ENCODE peak calls at places on chromosomes 2 and 18, in five cellular contexts. F is H9, B is H1, M is neuronal stem cell, P is IMR-90. Z is an unnamed sample.

GRCh38 chr2:112199188-112199587 is 55.7 kb downstream of the ZC3H8 start:
- DNase-seq in P (no peak), B (no peak), F (no peak), M (no peak), Z (no peak)

GRCh38 chr2:6913415-6914157 is 3.6 kb upstream of the RNF144A start:
- DNase-seq in B (no peak), M (no peak), P (no peak), F (no peak), Z (no peak)

GRCh38 chr2:81650048-81650971 is 1345.8 kb upstream of the LRRTM1 start:
- DNase-seq in M (no peak), F (no peak), B (no peak), P (peak; percentile 39), Z (peak; percentile 3)

GRCh38 chr2:234964631-234965461 is 13.0 kb downstream of the SH3BP4 start:
- DNase-seq in B (no peak), P (no peak), M (no peak), F (no peak), Z (peak; percentile 61)

GRCh38 chr2:73494031-73494430 is 108.4 kb downstream of the ALMS1 start:
- DNase-seq in M (no peak), P (peak; percentile 40), B (no peak), F (no peak), Z (peak; percentile 30)

GRCh38 chr2:168210216-168210897 is 37.0 kb downstream of the STK39 start:
- DNase-seq in M (no peak), F (no peak), B (no peak), P (no peak), Z (no peak)

GRCh38 chr2:240482141-240482540 is 46.7 kb downstream of the GPC1 start:
- DNase-seq in F (peak; percentile 19), P (no peak), B (no peak), M (no peak), Z (no peak)

GRCh38 chr18:74957588-74958224 is 251.2 kb downstream of the PTGR3 start:
- DNase-seq in P (no peak), F (no peak), B (no peak), M (no peak), Z (no peak)

GRCh38 chr2:230872968-230873669 is 8.4 kb downstream of the ITM2C start:
- DNase-seq in F (no peak), B (no peak), M (no peak), P (no peak), Z (no peak)

GRCh38 chr2:8534729-8535397 is 147.0 kb upstream of the ID2 start:
- DNase-seq in P (peak; percentile 33), F (no peak), M (no peak), B (no peak), Z (peak; percentile 82)

GRCh38 chr18:69432847-69433246 is 32.2 kb downstream of the DOK6 start:
- DNase-seq in F (no peak), B (no peak), M (no peak), P (no peak), Z (no peak)

GRCh38 chr2:80169811-80170594 is 134.5 kb downstream of the LRRTM1 start:
- DNase-seq in P (no peak), F (no peak), M (no peak), B (no peak), Z (no peak)

GRCh38 chr2:230903251-230904150 is 21.5 kb downstream of the GPR55 start:
- DNase-seq in M (no peak), F (peak; percentile 22), B (no peak), P (no peak), Z (no peak)

GRCh38 chr2:231296401-231296800 is 98.0 kb downstream of the ARMC9 start:
- DNase-seq in B (no peak), F (no peak), M (peak; percentile 6), P (no peak), Z (no peak)

GRCh38 chr2:128416781-128417180 is 98.1 kb upstream of the HS6ST1 start:
- DNase-seq in B (no peak), F (no peak), P (no peak), M (no peak), Z (no peak)

GRCh38 chr18:33898427-33898826 is 320.4 kb downstream of the ASXL3 start:
- DNase-seq in P (no peak), B (no peak), F (no peak), M (no peak), Z (no peak)

GRCh38 chr2:180523629-180524340 is 456.6 kb upstream of the UBE2E3 start:
- DNase-seq in P (peak; percentile 95), M (no peak), B (no peak), F (no peak), Z (peak; percentile 88)

GRCh38 chr2:117555965-117556364 is 258.5 kb upstream of the DDX18 start:
- DNase-seq in B (no peak), M (no peak), P (no peak), F (no peak), Z (no peak)

GRCh38 chr2:11589316-11589940 is 55.6 kb downstream of the GREB1 start:
- DNase-seq in P (no peak), F (peak; percentile 51), M (no peak), B (no peak), Z (no peak)

GRCh38 chr2:216830346-216830745 is 29.5 kb downstream of the TNP1 start:
- DNase-seq in M (no peak), F (no peak), B (no peak), P (no peak), Z (no peak)

GRCh38 chr2:119486886-119487285 is 37.4 kb downstream of the SCTR start:
- DNase-seq in F (no peak), P (peak; percentile 16), M (no peak), B (no peak), Z (no peak)

GRCh38 chr2:60520477-60520876 is 33.0 kb downstream of the BCL11A start:
- DNase-seq in P (peak; percentile 61), B (no peak), F (no peak), M (no peak), Z (no peak)

GRCh38 chr2:240452471-240453256 is 17.2 kb downstream of the GPC1 start:
- DNase-seq in F (peak; percentile 74), P (peak; percentile 35), M (peak; percentile 79), B (no peak), Z (peak; percentile 56)

GRCh38 chr2:153873062-153874048 is 1.6 kb downstream of the GALNT13 start:
- DNase-seq in B (no peak), M (no peak), P (no peak), F (peak; percentile 64), Z (no peak)

GRCh38 chr2:194294156-194294555 is 1362.9 kb upstream of the SLC39A10 start:
- DNase-seq in P (no peak), F (no peak), M (no peak), B (no peak), Z (no peak)

GRCh38 chr2:142946941-142947340 is 69.5 kb downstream of the KYNU start:
- DNase-seq in P (peak; percentile 37), M (no peak), B (no peak), F (no peak), Z (no peak)

GRCh38 chr2:215410932-215411285 is 25.0 kb downstream of the FN1 start:
- DNase-seq in B (no peak), P (peak; percentile 98), F (no peak), M (no peak), Z (peak; percentile 91)

GRCh38 chr2:86286518-86286917 is 50.9 kb downstream of the REEP1 start:
- DNase-seq in F (no peak), P (no peak), M (no peak), B (no peak), Z (no peak)

GRCh38 chr2:179677148-179677688 is 184.2 kb downstream of the ZNF385B start:
- DNase-seq in B (no peak), M (no peak), F (no peak), P (peak; percentile 35), Z (no peak)

GRCh38 chr18:45951021-45951714 is 16.0 kb downstream of the EPG5 start:
- DNase-seq in M (no peak), F (no peak), P (peak; percentile 90), B (no peak), Z (peak; percentile 92)

DNA sequence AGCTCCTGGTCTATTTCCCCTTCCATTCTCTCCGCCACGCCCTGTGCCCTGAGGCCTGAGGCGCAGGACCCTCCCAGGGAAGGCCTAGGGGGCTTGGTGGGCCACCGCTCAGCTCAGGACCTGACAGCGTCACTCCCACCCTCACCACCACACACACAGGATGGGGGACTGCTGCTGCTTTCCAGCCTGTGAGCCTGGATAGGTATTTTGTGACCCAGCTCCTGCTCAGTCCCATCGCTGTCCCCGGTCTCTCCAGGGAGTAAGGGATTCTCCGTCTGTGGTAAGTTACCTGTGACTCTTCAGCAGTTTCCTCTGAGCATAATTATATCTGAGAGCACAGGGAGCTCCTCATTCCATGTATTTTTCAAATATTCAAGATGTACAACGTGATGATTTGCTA is 16.3 kb downstream of the FAM228A start:
- DNase-seq in F (no peak), P (no peak), B (no peak), M (no peak), Z (no peak)
- H3K14ac ChIP-seq in F (no peak overlapping the region), P (no peak overlapping the region), B (no peak overlapping the region), M (no peak overlapping the region), Z (no peak overlapping the region)

GRCh38 chr2:205001306-205001966 is 456.2 kb downstream of the PARD3B start:
- DNase-seq in M (no peak), P (no peak), F (no peak), B (no peak), Z (no peak)
- H3K14ac ChIP-seq in M (no peak overlapping the region), P (no peak overlapping the region), F (no peak overlapping the region), B (no peak overlapping the region), Z (no peak overlapping the region)

GRCh38 chr2:127403460-127403859 is 14.8 kb upstream of the PROC start:
- DNase-seq in P (no peak), F (no peak), M (no peak), B (no peak), Z (no peak)

GRCh38 chr2:127398239-127398590 is 10.4 kb upstream of the MAP3K2 start:
- DNase-seq in F (peak; percentile 47), B (no peak), P (peak; percentile 93), M (no peak), Z (peak; percentile 96)

GRCh38 chr2:127400533-127400896 is 12.7 kb upstream of the MAP3K2 start:
- DNase-seq in F (no peak), P (no peak), B (no peak), M (no peak), Z (no peak)

GRCh38 chr2:127401757-127402695 is 14.3 kb upstream of the MAP3K2 start:
- DNase-seq in F (no peak), P (peak; percentile 32), B (no peak), M (no peak), Z (no peak)

DNA sequence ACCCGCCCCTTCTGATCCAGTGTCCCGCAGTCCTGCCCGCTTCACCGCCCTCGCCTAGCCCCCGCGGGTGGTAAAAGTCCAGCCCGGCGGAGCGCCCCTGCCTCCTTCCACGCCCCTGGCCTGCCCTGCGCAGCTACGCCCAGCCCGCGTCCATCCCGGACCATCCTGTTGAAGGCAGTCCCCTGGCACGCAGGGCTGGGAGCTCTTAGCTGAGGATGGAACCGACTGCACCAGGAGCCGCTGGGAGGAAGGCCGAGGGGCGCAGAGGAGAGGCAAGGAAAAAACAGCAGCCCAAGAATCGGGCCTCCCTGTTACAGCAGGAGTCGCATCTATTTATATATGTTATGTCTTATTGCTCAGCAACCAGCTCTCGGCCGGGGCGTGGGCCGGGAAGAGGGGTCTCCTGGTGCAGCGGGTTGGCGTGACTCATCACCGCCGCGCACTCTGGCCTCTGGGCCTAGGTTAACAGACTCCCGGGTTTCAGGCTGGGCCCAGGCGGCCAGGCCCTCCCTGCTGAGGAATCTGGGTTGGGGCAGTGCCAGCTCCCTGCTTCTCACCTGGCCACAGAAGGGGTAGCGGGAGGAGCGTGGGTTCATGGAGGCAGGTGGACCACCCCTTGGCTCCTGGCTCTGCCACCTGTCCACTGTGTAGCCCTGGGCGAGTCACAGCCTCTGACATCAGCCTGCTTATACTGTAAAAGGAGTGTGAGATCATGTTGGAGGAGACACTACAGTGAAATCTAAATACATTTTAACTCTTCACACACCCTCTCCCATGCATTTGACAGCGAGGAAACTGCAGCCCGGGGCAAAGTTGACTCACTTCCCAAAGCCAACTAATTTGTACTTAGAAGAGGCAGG is 13.4 kb upstream of the MAP3K2 start:
- DNase-seq in B (no peak), M (no peak), P (peak; percentile 78), F (peak; percentile 52), Z (peak; percentile 77)
- H3K14ac ChIP-seq in B (no peak overlapping the region), M (no peak overlapping the region), P (peak overlapping the region; percentile 34), F (peak overlapping the region; percentile 12), Z (peak overlapping the region; percentile 45)

GRCh38 chr18:48914581-48915251 is 36.0 kb downstream of the SMAD7 start:
- DNase-seq in B (no peak), F (peak; percentile 27), P (no peak), M (no peak), Z (no peak)
- H3K14ac ChIP-seq in B (no peak overlapping the region), F (no peak overlapping the region), P (no peak overlapping the region), M (no peak overlapping the region), Z (no peak overlapping the region)

Z was measured in mesenchymal stem cell.